ENCODE peak calls at places on chromosomes 16 and 17, in eight cellular contexts. P is HS-27A; L is GM03348; A is activated CD4-positive, alpha-beta T cell treated with anti-CD3 and anti-CD28 coated beads, Interleukin-2, amount 50 U/mL, for 48 hours; X is Peyer's patch; J is glutamatergic neuron; C is breast epithelium; F is caudate nucleus. I is an unnamed sample.

GRCh38 chr17:31126318-31126717 is 31.5 kb downstream of the NF1 start:
- DNase-seq in C (no peak), L (no peak), P (no peak), J (no peak), A (no peak), F (no peak), X (no peak), I (no peak)

GRCh38 chr17:76948301-76948700 is 80.1 kb downstream of the MGAT5B start:
- DNase-seq in F (no peak), X (no peak), J (no peak), L (no peak), A (no peak), C (no peak), P (no peak), I (no peak)

GRCh38 chr17:8862213-8863056 is 5.0 kb downstream of the PIK3R6 start:
- DNase-seq in C (no peak), J (no peak), X (no peak), L (no peak), P (no peak), A (no peak), F (no peak), I (no peak)

GRCh38 chr16:71467810-71468209 is 5.8 kb upstream of the ZNF23 start:
- DNase-seq in L (peak), J (no peak), F (no peak), X (no peak), A (peak), P (no peak), C (no peak), I (peak)

GRCh38 chr16:87064731-87065720 is 252.2 kb downstream of the C16orf95 start:
- DNase-seq in J (no peak), X (no peak), P (no peak), L (no peak), F (no peak), C (no peak), A (no peak), I (no peak)

GRCh38 chr17:74117999-74118421 is 85.5 kb upstream of the RPL38 start:
- DNase-seq in C (no peak), J (no peak), L (no peak), P (no peak), X (no peak), F (no peak), A (no peak), I (no peak)

GRCh38 chr17:8345951-8346665 is 6.5 kb downstream of the ODF4 start:
- DNase-seq in F (no peak), X (no peak), L (no peak), P (no peak), A (no peak), J (no peak), C (no peak), I (no peak)

GRCh38 chr17:20967776-20968175 is 75.0 kb downstream of the USP22 start:
- DNase-seq in X (no peak), L (no peak), J (no peak), F (no peak), C (no peak), P (no peak), A (no peak), I (no peak)

GRCh38 chr16:48535831-48536599 is 74.0 kb downstream of the N4BP1 start:
- DNase-seq in F (no peak), X (no peak), A (no peak), L (peak), P (no peak), J (no peak), C (no peak), I (no peak)

GRCh38 chr16:10326647-10327046 is 59.2 kb upstream of the ATF7IP2 start:
- DNase-seq in A (no peak), P (no peak), J (no peak), X (no peak), C (no peak), F (no peak), L (no peak), I (no peak)

GRCh38 chr17:77786740-77787505 is 171.6 kb upstream of the TNRC6C start:
- DNase-seq in A (no peak), C (no peak), F (no peak), P (no peak), L (no peak), J (peak), X (no peak), I (no peak)

GRCh38 chr16:1964046-1964505 is 550 bp downstream of the RPS2 start:
- DNase-seq in A (peak), X (peak), J (peak), P (no peak), C (no peak), L (peak), F (no peak), I (no peak)

GRCh38 chr17:59714255-59714654 is 6.8 kb downstream of the VMP1 start:
- DNase-seq in C (no peak), J (no peak), P (no peak), A (no peak), F (no peak), L (no peak), X (no peak), I (no peak)

GRCh38 chr16:17970816-17971291 is 365.7 kb downstream of the NPIPA8 start:
- DNase-seq in X (no peak), L (no peak), F (no peak), P (no peak), C (no peak), A (no peak), J (no peak), I (no peak)

GRCh38 chr17:57987582-57988300 is at the start of gene VEZF1:
- DNase-seq in X (peak), C (peak), L (peak), J (peak), A (peak), F (peak), P (no peak), I (peak)

GRCh38 chr17:34580685-34581445 is 1.5 kb downstream of the TMEM132E start:
- DNase-seq in L (peak), J (peak), X (peak), F (no peak), C (peak), P (no peak), A (peak), I (no peak)

GRCh38 chr17:27512511-27513346 is 56.5 kb downstream of the KSR1 start:
- DNase-seq in F (no peak), A (no peak), J (no peak), L (no peak), C (no peak), X (no peak), P (no peak), I (no peak)

GRCh38 chr17:30021708-30022317 is 80.4 kb downstream of the EFCAB5 start:
- DNase-seq in J (no peak), A (peak), P (peak), F (no peak), L (peak), X (no peak), C (no peak), I (peak)

GRCh38 chr17:10251212-10251948 is 53.0 kb upstream of the GAS7 start:
- DNase-seq in C (no peak), F (no peak), A (no peak), L (no peak), X (no peak), J (no peak), P (no peak), I (no peak)

I was measured in neural crest cell.